ENCODE peak calls at places on chromosomes 6 and 20, in four cellular contexts. M is activated CD4-positive, CD25-positive, alpha-beta regulatory T cell treated with anti-CD3 and anti-CD28 coated beads, Interleukin-2, amount 50 U/mL, for 16 hours; A is NCI-H446 treated with DMSO at 0.1 percent for 48 hours; P is NCI-H82. Q is an unnamed sample.

GRCh38 chr6:83311231-83311630 is 118.1 kb downstream of the RWDD2A start:
- DNase-seq in P (no peak), M (no peak), A (no peak), Q (no peak)

GRCh38 chr6:23396934-23397333 is 729.1 kb upstream of the NRSN1 start:
- DNase-seq in A (no peak), P (no peak), M (no peak), Q (no peak)

GRCh38 chr6:328924-329323 is 36.6 kb downstream of the DUSP22 start:
- DNase-seq in A (no peak), P (no peak), M (no peak), Q (no peak)

GRCh38 chr6:139534472-139535115 is 160.1 kb upstream of the CITED2 start:
- DNase-seq in A (no peak), P (no peak), M (no peak), Q (no peak)

GRCh38 chr6:132142768-132143167 is 191.6 kb upstream of the CCN2 start:
- DNase-seq in A (no peak), P (no peak), M (no peak), Q (no peak)

GRCh38 chr20:59785986-59786753 is 147.3 kb downstream of the SYCP2 start:
- DNase-seq in M (no peak), P (no peak), A (no peak), Q (no peak)

GRCh38 chr20:51797357-51798025 is 4.8 kb downstream of the SALL4 start:
- DNase-seq in M (no peak), A (no peak), P (peak; percentile 10), Q (no peak)

GRCh38 chr20:53920647-53921245 is 149.6 kb downstream of the BCAS1 start:
- DNase-seq in M (no peak), A (no peak), P (no peak), Q (no peak)

GRCh38 chr6:11970114-11970513 is 42.0 kb upstream of the HIVEP1 start:
- DNase-seq in A (no peak), P (no peak), M (no peak), Q (no peak)

GRCh38 chr6:153412519-153412918 is 281.4 kb upstream of the RGS17 start:
- DNase-seq in A (no peak), P (no peak), M (no peak), Q (no peak)

GRCh38 chr6:116004841-116005507 is 55.7 kb downstream of the FRK start:
- DNase-seq in M (no peak), P (no peak), A (no peak), Q (no peak)

GRCh38 chr6:2746557-2747061 is 4.1 kb downstream of the MYLK4 start:
- DNase-seq in M (no peak), P (peak; percentile 30), A (no peak), Q (no peak)

GRCh38 chr6:169858935-169859351 is 107.5 kb downstream of the ERMARD start:
- DNase-seq in M (no peak), A (no peak), P (no peak), Q (no peak)

GRCh38 chr6:56172144-56172543 is 75.2 kb downstream of the COL21A1 start:
- DNase-seq in M (no peak), A (no peak), P (peak; percentile 3), Q (no peak)

GRCh38 chr20:16459019-16459700 is 114.1 kb downstream of the KIF16B start:
- DNase-seq in M (no peak), P (no peak), A (peak; percentile 91), Q (no peak)

GRCh38 chr6:168264593-168265335 is 54.8 kb downstream of the DACT2 start:
- DNase-seq in A (no peak), P (no peak), M (no peak), Q (no peak)

GRCh38 chr20:15487030-15487429 is 1086.2 kb downstream of the KIF16B start:
- DNase-seq in A (no peak), P (no peak), M (no peak), Q (no peak)

GRCh38 chr20:24529032-24529431 is 59.6 kb downstream of the SYNDIG1 start:
- DNase-seq in A (no peak), M (no peak), P (no peak), Q (no peak)

GRCh38 chr6:85580878-85581267 is 12.8 kb downstream of the SNX14 start:
- DNase-seq in A (no peak), P (no peak), M (no peak), Q (no peak)